ENCODE peak calls at places on chromosomes 3 and 15, in five cellular contexts. G is hepatocyte, H is adipocyte, M is transverse colon, L is brain microvascular endothelial cell. B is an unnamed sample.

GRCh38 chr15:71730277-71731144 is 79.8 kb upstream of the NR2E3 start:
- DNase-seq in L (peak; percentile 71), G (peak; percentile 78), M (peak; percentile 44), H (peak; percentile 88), B (no peak)

GRCh38 chr15:62847900-62848489 is 194.6 kb upstream of the TPM1 start:
- DNase-seq in M (peak; percentile 83), L (peak; percentile 57), H (peak; percentile 55), G (peak; percentile 64), B (no peak)

GRCh38 chr15:69910511-69910910 is 187.2 kb downstream of the TLE3 start:
- DNase-seq in G (no peak), M (no peak), L (no peak), H (no peak), B (no peak)

GRCh38 chr3:191239439-191240035 is 40.5 kb downstream of the OSTN start:
- DNase-seq in M (no peak), H (no peak), L (no peak), G (no peak), B (no peak)

GRCh38 chr3:121735047-121735696 is 14.4 kb downstream of the GOLGB1 start:
- DNase-seq in H (peak; percentile 26), M (no peak), G (no peak), L (no peak), B (no peak)

GRCh38 chr3:184711366-184712247 is at the start of gene MAGEF1:
- DNase-seq in M (peak; percentile 85), L (peak; percentile 68), H (peak; percentile 88), G (peak; percentile 93), B (peak; percentile 93)

GRCh38 chr3:10395671-10396070 is 74.8 kb upstream of the SEC13 start:
- DNase-seq in H (no peak), G (no peak), L (no peak), M (peak; percentile 16), B (no peak)

GRCh38 chr3:197186887-197187588 is 111.4 kb downstream of the DLG1 start:
- DNase-seq in H (peak; percentile 85), M (no peak), G (peak; percentile 70), L (peak; percentile 20), B (no peak)

GRCh38 chr15:90024406-90024805 is 23.3 kb downstream of the ZNF710 start:
- DNase-seq in L (no peak), M (peak; percentile 3), G (no peak), H (no peak), B (no peak)

GRCh38 chr3:149203758-149204157 is 17.9 kb downstream of the CP start:
- DNase-seq in H (no peak), G (no peak), L (no peak), M (no peak), B (no peak)

GRCh38 chr3:43291546-43291945 is 5.2 kb downstream of the SNRK start:
- DNase-seq in H (peak; percentile 29), L (no peak), G (no peak), M (no peak), B (no peak)

GRCh38 chr15:98505611-98506031 is 142.7 kb upstream of the IGF1R start:
- DNase-seq in H (peak; percentile 91), G (no peak), L (no peak), M (no peak), B (peak; percentile 90)

GRCh38 chr15:47514251-47514652 is 203.1 kb upstream of the SEMA6D start:
- DNase-seq in G (no peak), M (no peak), H (peak; percentile 85), L (peak; percentile 84), B (no peak)

GRCh38 chr15:92809064-92809879 is 90.9 kb upstream of the CHD2 start:
- DNase-seq in G (peak; percentile 99), M (peak; percentile 98), H (peak; percentile 97), L (peak; percentile 92), B (peak; percentile 100)

GRCh38 chr3:184238246-184238818 is 8.9 kb downstream of the VWA5B2 start:
- DNase-seq in G (no peak), L (no peak), H (no peak), M (no peak), B (no peak)

GRCh38 chr3:100880072-100880471 is 113.1 kb downstream of the ABI3BP start:
- DNase-seq in H (no peak), G (no peak), M (no peak), L (no peak), B (no peak)

GRCh38 chr3:28575748-28576589 is 227.3 kb upstream of the AZI2 start:
- DNase-seq in H (peak; percentile 49), L (no peak), M (no peak), G (peak; percentile 47), B (no peak)

GRCh38 chr3:158711886-158712285 is 20.4 kb downstream of the RARRES1 start:
- DNase-seq in H (peak; percentile 80), M (no peak), L (peak; percentile 45), G (no peak), B (no peak)

GRCh38 chr3:64530434-64531049 is 157.3 kb downstream of the ADAMTS9 start:
- DNase-seq in M (peak; percentile 70), L (peak; percentile 56), H (peak; percentile 88), G (peak; percentile 79), B (no peak)

GRCh38 chr3:61894988-61895935 is 333.9 kb downstream of the PTPRG start:
- DNase-seq in L (peak; percentile 86), M (peak; percentile 87), H (peak; percentile 78), G (peak; percentile 88), B (no peak)

DNA sequence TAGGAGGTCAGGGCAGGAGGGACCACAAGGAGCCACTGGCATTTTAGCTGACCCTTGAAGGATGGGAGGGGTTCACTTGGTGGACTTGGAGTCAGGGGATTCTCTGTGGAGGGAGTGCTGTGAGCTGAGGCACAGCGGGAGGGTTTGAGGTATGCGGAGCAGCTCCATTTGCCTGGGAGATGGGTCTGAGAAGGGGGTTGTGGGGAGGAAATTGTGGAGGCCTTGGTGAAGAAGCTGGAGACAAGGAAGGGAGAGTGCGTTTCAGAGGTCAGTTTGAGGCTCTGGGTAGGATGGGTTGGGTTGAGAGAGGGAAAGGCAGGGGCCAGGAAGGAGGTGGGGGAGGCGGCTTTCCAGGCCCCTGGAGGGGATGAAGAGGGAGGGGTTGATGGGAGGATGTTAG is 20.2 kb downstream of the PLEKHO2 start:
- DNase-seq in G (no peak), L (no peak), H (no peak), M (no peak), B (no peak)
- H3K36me3 ChIP-seq in G (no peaks in the 10 kb centered on the region), L (peaks cover 40% of the 10 kb centered on the region), H (peaks cover 93% of the 10 kb centered on the region), M (no peaks in the 10 kb centered on the region), B (peaks cover 86% of the 10 kb centered on the region)

GRCh38 chr15:64645995-64646394 is 129.4 kb downstream of the RBPMS2 start:
- DNase-seq in M (no peak), H (no peak), G (no peak), L (no peak), B (no peak)
- H3K36me3 ChIP-seq in M (no peaks in the 10 kb centered on the region), H (no peaks in the 10 kb centered on the region), G (no peaks in the 10 kb centered on the region), L (no peaks in the 10 kb centered on the region), B (no peaks in the 10 kb centered on the region)

DNA sequence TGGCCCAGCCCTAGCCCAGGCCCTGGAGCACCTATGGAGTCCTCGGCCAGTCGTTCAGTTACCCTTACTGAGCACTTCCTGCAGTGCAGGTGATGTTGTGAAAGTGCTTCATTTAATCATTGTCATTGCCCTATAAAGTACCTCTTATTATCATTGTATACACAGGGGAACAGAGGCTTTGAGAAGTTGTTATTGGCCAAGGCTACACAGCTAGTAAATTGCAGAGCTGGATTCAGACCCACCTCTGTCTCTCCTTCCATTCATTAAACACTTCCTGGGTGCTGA is 9.8 kb downstream of the RPL32 start:
- DNase-seq in M (no peak), H (no peak), L (no peak), G (no peak), B (no peak)
- H3K36me3 ChIP-seq in M (peaks cover 25% of the 10 kb centered on the region), H (peaks cover 55% of the 10 kb centered on the region), L (peaks cover 51% of the 10 kb centered on the region), G (no peaks in the 10 kb centered on the region), B (peaks cover 99% of the 10 kb centered on the region)

DNA sequence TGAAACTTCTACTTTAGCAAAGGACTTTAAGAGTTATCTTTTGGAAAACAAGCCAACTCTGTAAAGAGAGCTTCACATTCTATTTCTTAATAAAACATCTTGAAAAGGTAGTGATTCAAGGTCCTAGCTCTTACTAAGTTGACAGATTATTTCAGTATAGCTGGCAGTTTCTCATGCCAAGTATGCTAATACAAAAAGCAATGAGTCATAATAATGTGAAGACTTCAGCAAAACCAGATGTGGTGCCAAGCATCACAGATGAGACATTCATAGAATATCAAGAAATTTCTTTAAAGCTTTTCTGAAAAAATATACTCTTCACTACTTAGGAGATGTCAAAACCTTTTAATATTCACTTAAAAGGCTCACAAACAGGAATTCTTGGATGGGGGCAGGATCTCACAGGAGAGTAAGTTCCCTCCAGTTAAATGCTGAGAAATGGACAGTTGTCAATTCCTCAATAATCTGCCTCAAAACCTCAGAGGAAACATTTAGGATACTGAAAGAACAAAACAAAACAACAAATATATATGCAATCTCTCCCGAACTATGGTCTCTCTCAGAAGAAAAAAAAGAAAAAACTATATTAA is 45.6 kb downstream of the DCBLD2 start:
- DNase-seq in H (peak; percentile 94), M (no peak), G (no peak), L (peak; percentile 77), B (no peak)
- H3K36me3 ChIP-seq in H (peaks cover 6% of the 10 kb centered on the region), M (no peaks in the 10 kb centered on the region), G (no peaks in the 10 kb centered on the region), L (peaks cover 34% of the 10 kb centered on the region), B (peaks cover 17% of the 10 kb centered on the region)

DNA sequence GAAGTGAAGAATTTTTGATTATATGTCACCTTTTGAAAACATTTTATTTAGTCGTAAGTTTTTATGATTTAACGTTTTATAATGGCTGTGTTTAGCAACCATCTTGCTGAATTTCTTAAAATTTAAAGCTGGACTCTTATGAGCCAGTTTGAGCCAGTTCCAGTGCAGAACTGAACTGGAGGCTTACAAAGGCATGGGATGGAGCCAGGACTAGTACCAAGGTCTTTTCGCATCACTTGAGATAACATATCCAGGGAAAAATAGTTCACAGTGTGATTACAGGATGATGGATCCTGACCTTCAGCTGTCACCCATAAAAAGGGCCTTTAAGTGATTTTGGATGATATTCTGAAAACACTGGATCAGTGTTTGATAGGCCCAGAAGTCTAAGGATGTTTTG is 51.0 kb downstream of the USP13 start:
- DNase-seq in H (no peak), M (no peak), L (no peak), G (no peak), B (peak; percentile 3)
- H3K36me3 ChIP-seq in H (peaks cover 13% of the 10 kb centered on the region), M (no peaks in the 10 kb centered on the region), L (peaks cover 4% of the 10 kb centered on the region), G (no peaks in the 10 kb centered on the region), B (peaks cover 18% of the 10 kb centered on the region)

GRCh38 chr15:44519537-44519936 is 17.4 kb upstream of the EIF3J start:
- DNase-seq in G (no peak), M (no peak), L (no peak), H (no peak), B (no peak)
- H3K36me3 ChIP-seq in G (no peaks in the 10 kb centered on the region), M (peaks cover 21% of the 10 kb centered on the region), L (peaks cover 9% of the 10 kb centered on the region), H (peaks cover 34% of the 10 kb centered on the region), B (peaks cover 76% of the 10 kb centered on the region)

GRCh38 chr3:52527732-52528595 is 5.7 kb downstream of the NT5DC2 start:
- DNase-seq in M (peak; percentile 6), G (no peak), L (no peak), H (no peak), B (no peak)
- H3K36me3 ChIP-seq in M (no peaks in the 10 kb centered on the region), G (no peaks in the 10 kb centered on the region), L (peaks cover 47% of the 10 kb centered on the region), H (peaks cover 30% of the 10 kb centered on the region), B (peaks cover 49% of the 10 kb centered on the region)